ENCODE peak calls at places on chromosomes 6 and 20, in five cellular contexts. T is ELR, A is GM20000, M is naive B cell, U is psoas muscle. J is an unnamed sample.

GRCh38 chr6:150720774-150721233 is 121.1 kb downstream of the PLEKHG1 start:
- DNase-seq in M (peak), T (no peak), A (peak), U (no peak), J (no peak)

GRCh38 chr6:159595173-159595572 is 97.9 kb downstream of the SOD2 start:
- DNase-seq in T (peak), U (no peak), A (no peak), M (no peak), J (no peak)

GRCh38 chr6:35044771-35045275 is 96.3 kb downstream of the TCP11 start:
- DNase-seq in T (no peak), M (no peak), U (no peak), A (no peak), J (peak)

GRCh38 chr6:89452269-89452668 is 19.3 kb downstream of the ANKRD6 start:
- DNase-seq in M (no peak), A (no peak), T (no peak), U (no peak), J (no peak)

GRCh38 chr6:157860505-157860991 is 37.5 kb downstream of the SNX9 start:
- DNase-seq in M (no peak), T (no peak), A (no peak), U (no peak), J (no peak)

GRCh38 chr20:15902493-15902892 is 670.8 kb downstream of the KIF16B start:
- DNase-seq in A (no peak), U (no peak), M (no peak), T (no peak), J (no peak)

GRCh38 chr20:14924433-14924832 is 587.0 kb upstream of the FLRT3 start:
- DNase-seq in T (no peak), U (no peak), A (no peak), M (no peak), J (no peak)

GRCh38 chr6:147768969-147769368 is 260.5 kb downstream of the SAMD5 start:
- DNase-seq in M (no peak), T (no peak), U (no peak), A (no peak), J (no peak)

GRCh38 chr20:56554869-56555268 is 21.8 kb downstream of the FAM209B start:
- DNase-seq in T (peak), M (no peak), U (no peak), A (peak), J (no peak)

GRCh38 chr6:122715725-122716124 is 63.8 kb upstream of the FABP7 start:
- DNase-seq in A (no peak), M (no peak), U (no peak), T (peak), J (no peak)

GRCh38 chr20:4014031-4014474 is 1.3 kb downstream of the RNF24 start:
- DNase-seq in A (peak), T (peak), U (no peak), M (peak), J (peak)

GRCh38 chr6:161922631-161923119 is 648.8 kb upstream of the AGPAT4 start:
- DNase-seq in U (peak), A (no peak), M (no peak), T (peak), J (no peak)

GRCh38 chr6:251920-252319 is 40.4 kb upstream of the DUSP22 start:
- DNase-seq in M (no peak), U (no peak), T (peak), A (no peak), J (no peak)

GRCh38 chr6:26457407-26457795 is 354 bp upstream of the BTN2A1 start:
- DNase-seq in T (no peak), A (no peak), U (peak), M (no peak), J (no peak)

GRCh38 chr6:43383021-43383667 is 13.7 kb upstream of the ZNF318 start:
- DNase-seq in A (no peak), U (no peak), T (peak), M (no peak), J (no peak)

GRCh38 chr6:18277181-18278006 is 13.1 kb upstream of the DEK start:
- DNase-seq in U (peak), T (peak), A (no peak), M (no peak), J (no peak)

GRCh38 chr6:106981901-106982300 is 7.4 kb upstream of the CD24 start:
- DNase-seq in U (no peak), A (no peak), M (no peak), T (no peak), J (no peak)

GRCh38 chr20:51542894-51543788 is 622 bp upstream of the NFATC2 start:
- DNase-seq in A (no peak), T (no peak), U (no peak), M (no peak), J (no peak)

GRCh38 chr6:45698046-45698445 is 317.6 kb downstream of the CLIC5 start:
- DNase-seq in M (no peak), T (no peak), A (no peak), U (no peak), J (no peak)

GRCh38 chr20:5065489-5066383 is 54.0 kb downstream of the PCNA start:
- DNase-seq in M (no peak), T (peak), A (no peak), U (peak), J (no peak)

GRCh38 chr6:322940-323729 is 30.8 kb downstream of the DUSP22 start:
- DNase-seq in A (no peak), T (no peak), U (no peak), M (no peak), J (no peak)

GRCh38 chr6:70686548-70687133 is 19.0 kb downstream of the SMAP1 start:
- DNase-seq in A (peak), T (peak), M (peak), U (no peak), J (peak)

GRCh38 chr20:19757487-19757972 is 528 bp upstream of the RIN2 start:
- DNase-seq in U (peak), T (peak), A (peak), M (peak), J (no peak)

GRCh38 chr20:52191436-52192295 is at the start of gene ZFP64:
- DNase-seq in M (peak), A (peak), T (peak), U (peak), J (peak)

GRCh38 chr20:20435453-20435852 is 67.5 kb downstream of the INSM1 start:
- DNase-seq in A (no peak), T (no peak), U (no peak), M (no peak), J (no peak)

GRCh38 chr6:147382945-147383554 is 125.4 kb upstream of the SAMD5 start:
- DNase-seq in U (no peak), A (no peak), T (peak), M (no peak), J (no peak)

GRCh38 chr6:166591961-166592520 is 5.6 kb upstream of the RAMACL start:
- DNase-seq in T (no peak), U (no peak), A (no peak), M (no peak), J (no peak)

GRCh38 chr6:36949636-36950035 is 4.9 kb upstream of the PI16 start:
- DNase-seq in M (no peak), U (no peak), T (peak), A (no peak), J (no peak)

J was measured in GF-D8.